ENCODE peak calls at places on chromosome X, in four cellular contexts. V, F, U and P are unnamed samples.

GRCh38 chrX:53441531-53442321 is 7.6 kb upstream of the HSD17B10 start:
- DNase-seq in U (peak), V (peak), F (peak), P (peak)

GRCh38 chrX:150032742-150033141 is 94.5 kb upstream of the EOLA2 start:
- DNase-seq in U (no peak), V (peak), F (no peak), P (peak)

GRCh38 chrX:50111762-50112161 is 89.0 kb downstream of the AKAP4 start:
- DNase-seq in U (peak), V (no peak), F (peak), P (peak)

GRCh38 chrX:283115-283845 is 2.1 kb downstream of the PLCXD1 start:
- DNase-seq in V (peak), U (peak), F (peak), P (peak)

GRCh38 chrX:134580947-134581346 is 77.3 kb downstream of the PLAC1 start:
- DNase-seq in F (no peak), U (no peak), V (no peak), P (no peak)

GRCh38 chrX:72349190-72349589 is 43.5 kb upstream of the CITED1 start:
- DNase-seq in V (no peak), U (no peak), F (no peak), P (no peak)

GRCh38 chrX:84362184-84362838 is 139.9 kb downstream of the HDX start:
- DNase-seq in F (no peak), U (no peak), V (peak), P (no peak)

GRCh38 chrX:123083924-123084323 is 100.2 kb upstream of the GRIA3 start:
- DNase-seq in F (no peak), U (no peak), V (no peak), P (no peak)

GRCh38 chrX:153334654-153335295 is 822 bp downstream of the ZNF275 start:
- DNase-seq in F (no peak), U (no peak), V (no peak), P (no peak)

GRCh38 chrX:10395179-10395578 is 225.2 kb downstream of the MID1 start:
- DNase-seq in V (no peak), F (no peak), U (no peak), P (no peak)

GRCh38 chrX:15989716-15990115 is 133.6 kb upstream of the GRPR start:
- DNase-seq in V (no peak), F (no peak), U (no peak), P (no peak)

GRCh38 chrX:96204928-96205327 is 479.7 kb upstream of the DIAPH2 start:
- DNase-seq in U (no peak), V (peak), F (no peak), P (no peak)

GRCh38 chrX:39409246-39409917 is 608.1 kb downstream of the MID1IP1 start:
- DNase-seq in U (no peak), V (no peak), F (no peak), P (no peak)

GRCh38 chrX:130330146-130330545 is 9.6 kb upstream of the SLC25A14 start:
- DNase-seq in V (no peak), F (no peak), U (no peak), P (no peak)

GRCh38 chrX:148961990-148962389 is 461.6 kb downstream of the AFF2 start:
- DNase-seq in V (no peak), F (no peak), U (no peak), P (no peak)

GRCh38 chrX:111039606-111040005 is 56.4 kb upstream of the PAK3 start:
- DNase-seq in U (no peak), F (no peak), V (no peak), P (no peak)

GRCh38 chrX:7889680-7890079 is 37.5 kb downstream of the PNPLA4 start:
- DNase-seq in U (no peak), F (no peak), V (no peak), P (no peak)

GRCh38 chrX:150477364-150477763 is 91.1 kb upstream of the MTM1 start:
- DNase-seq in V (no peak), U (no peak), F (no peak), P (no peak)

GRCh38 chrX:31593353-31593752 is 521.5 kb upstream of the FTHL17 start:
- DNase-seq in F (no peak), V (no peak), U (no peak), P (no peak)

GRCh38 chrX:101564651-101565050 is 14.3 kb downstream of the ARMCX1 start:
- DNase-seq in U (no peak), F (no peak), V (no peak), P (no peak)

GRCh38 chrX:103461156-103461555 is 58.1 kb downstream of the RAB40A start:
- DNase-seq in F (no peak), V (no peak), U (no peak), P (no peak)

GRCh38 chrX:103356023-103356798 is at the start of gene TCEAL9:
- DNase-seq in V (peak), F (peak), U (peak), P (peak)

GRCh38 chrX:150357790-150358189 is 5.3 kb upstream of the MAMLD1 start:
- DNase-seq in U (no peak), F (no peak), V (no peak), P (no peak)

GRCh38 chrX:32749075-32749474 is 462.3 kb downstream of the DMD start:
- DNase-seq in V (no peak), F (no peak), U (no peak), P (no peak)

GRCh38 chrX:49053223-49054072 is 5.4 kb upstream of the CCDC120 start:
- DNase-seq in V (peak), U (peak), F (peak), P (peak)

GRCh38 chrX:136684120-136684519 is 36.2 kb downstream of the CD40LG start:
- DNase-seq in V (no peak), F (no peak), U (no peak), P (no peak)

GRCh38 chrX:136691028-136691809 is 43.3 kb downstream of the CD40LG start:
- DNase-seq in U (no peak), V (no peak), F (no peak), P (peak)

GRCh38 chrX:136689441-136689840 is 41.5 kb downstream of the CD40LG start:
- DNase-seq in F (no peak), U (no peak), V (no peak), P (peak)

GRCh38 chrX:136692271-136692670 is 44.3 kb downstream of the CD40LG start:
- DNase-seq in F (no peak), U (no peak), V (no peak), P (no peak)

DNA sequence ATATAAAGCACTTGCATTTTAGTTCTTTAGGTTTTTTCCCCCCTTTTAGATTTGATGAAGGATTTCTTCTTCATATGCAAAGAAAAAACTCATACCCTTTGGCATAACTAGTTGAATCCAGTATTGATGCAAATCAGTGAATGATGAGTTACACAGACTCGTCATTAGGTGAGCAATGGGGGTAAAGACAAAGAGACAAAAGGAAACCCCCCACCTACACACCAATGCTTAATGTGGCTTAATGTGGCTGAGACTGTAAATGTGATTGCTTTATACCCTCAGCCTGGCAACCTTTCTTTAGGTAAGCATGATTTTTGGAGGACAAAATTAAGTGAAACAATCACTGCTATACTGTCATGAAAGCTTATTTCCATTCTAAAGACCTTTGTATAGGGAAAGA is 39.5 kb downstream of the CD40LG start:
- DNase-seq in F (no peak), U (no peak), V (no peak), P (no peak)
- H3K4me3 ChIP-seq in F (no peak), U (no peak), V (no peak), P (no peak)

GRCh38 chrX:120036704-120037103 is 40.8 kb downstream of the RHOXF2B start:
- DNase-seq in F (no peak), V (no peak), U (no peak), P (no peak)
- H3K4me3 ChIP-seq in F (no peak), V (no peak), U (no peak), P (no peak)

DNA sequence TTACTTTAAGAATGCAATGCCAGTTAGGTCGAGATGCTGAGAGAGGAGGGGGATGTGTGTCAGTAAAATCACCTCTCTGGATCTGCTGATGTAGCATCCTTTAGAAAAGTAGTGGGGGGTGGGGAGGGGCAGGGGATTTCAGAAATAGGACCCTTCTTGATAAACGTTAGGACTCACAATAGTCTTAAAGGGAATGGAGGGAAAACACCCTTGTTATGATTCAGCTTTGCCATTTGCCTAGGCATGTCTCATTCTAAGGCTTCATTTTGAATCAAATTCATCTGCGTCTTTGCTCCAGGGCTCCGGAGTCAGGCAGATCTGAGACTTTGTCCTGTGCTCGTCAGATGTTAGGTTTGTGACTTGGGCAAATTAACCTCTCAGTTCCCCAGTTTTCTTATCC is 879 bp downstream of the SH2D1A start:
- DNase-seq in V (no peak), U (no peak), F (no peak), P (no peak)
- H3K4me3 ChIP-seq in V (no peak), U (no peak), F (peak), P (no peak)

GRCh38 chrX:115233497-115234219 is at the start of gene LRCH2:
- DNase-seq in F (peak), U (peak), V (peak), P (no peak)

GRCh38 chrX:115229337-115229991 is 4.4 kb downstream of the LRCH2 start:
- DNase-seq in V (peak), F (no peak), U (no peak), P (no peak)

GRCh38 chrX:115234220-115234557 is 293 bp upstream of the LRCH2 start:
- DNase-seq in F (no peak), U (no peak), V (no peak), P (no peak)

DNA sequence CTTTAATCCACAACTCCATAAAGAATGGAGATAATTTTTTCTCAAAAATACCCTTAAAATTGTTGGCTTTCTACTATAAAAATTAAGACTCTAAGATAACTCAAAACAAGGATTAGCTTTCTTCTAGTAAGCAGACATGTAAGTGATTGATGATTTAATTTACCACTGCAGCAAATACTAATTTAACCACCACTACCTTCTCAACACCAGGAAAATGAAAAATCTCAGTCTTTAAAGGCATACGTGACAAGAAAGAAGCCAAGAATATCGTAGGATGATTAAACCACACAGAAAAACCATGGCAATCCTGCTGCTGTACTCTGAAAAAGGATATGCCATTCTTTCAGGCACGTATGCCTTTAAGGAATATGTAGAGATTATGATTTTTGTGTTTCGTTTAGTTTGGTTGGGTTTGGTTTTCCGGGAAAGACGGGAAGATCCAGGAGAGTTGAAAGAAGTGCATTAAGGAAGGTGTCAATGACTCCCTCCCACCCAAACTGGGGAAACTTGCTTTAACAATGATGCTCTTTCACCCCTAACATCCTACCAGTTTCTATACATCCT is 881 bp downstream of the LRCH2 start:
- DNase-seq in F (no peak), V (no peak), U (no peak), P (no peak)
- H3K4me3 ChIP-seq in F (peak), V (peak), U (peak), P (peak)

GRCh38 chrX:1659664-1660461 is 45.0 kb downstream of the ASMT start:
- DNase-seq in U (no peak), F (no peak), V (no peak), P (no peak)

GRCh38 chrX:1658083-1658463 is 43.2 kb downstream of the ASMT start:
- DNase-seq in V (no peak), F (no peak), U (no peak), P (no peak)

GRCh38 chrX:1661048-1661921 is 46.4 kb downstream of the ASMT start:
- DNase-seq in F (peak), U (no peak), V (no peak), P (peak)

GRCh38 chrX:1657367-1658082 is 42.7 kb downstream of the ASMT start:
- DNase-seq in U (no peak), F (no peak), V (no peak), P (peak)

GRCh38 chrX:1661922-1662221 is 47.0 kb downstream of the ASMT start:
- DNase-seq in U (no peak), F (no peak), V (no peak), P (no peak)
- H3K4me3 ChIP-seq in U (no peak), F (peak), V (no peak), P (peak)

GRCh38 chrX:140475025-140475424 is 29.8 kb downstream of the SOX3 start:
- DNase-seq in F (no peak), U (no peak), V (no peak), P (no peak)
- H3K4me3 ChIP-seq in F (no peak), U (no peak), V (no peak), P (no peak)

GRCh38 chrX:8987672-8988250 is 46.2 kb downstream of the FAM9B start:
- DNase-seq in U (no peak), V (peak), F (no peak), P (no peak)

GRCh38 chrX:8984231-8984630 is 49.7 kb downstream of the FAM9B start:
- DNase-seq in V (no peak), F (no peak), U (no peak), P (no peak)

GRCh38 chrX:8988456-8988855 is 45.5 kb downstream of the FAM9B start:
- DNase-seq in U (peak), F (peak), V (peak), P (peak)
- H3K4me3 ChIP-seq in U (no peak), F (no peak), V (no peak), P (no peak)

GRCh38 chrX:119757979-119758681 is at the start of gene SOWAHD:
- DNase-seq in F (peak), V (peak), U (peak), P (peak)
- H3K4me3 ChIP-seq in F (peak), V (peak), U (peak), P (peak)

DNA sequence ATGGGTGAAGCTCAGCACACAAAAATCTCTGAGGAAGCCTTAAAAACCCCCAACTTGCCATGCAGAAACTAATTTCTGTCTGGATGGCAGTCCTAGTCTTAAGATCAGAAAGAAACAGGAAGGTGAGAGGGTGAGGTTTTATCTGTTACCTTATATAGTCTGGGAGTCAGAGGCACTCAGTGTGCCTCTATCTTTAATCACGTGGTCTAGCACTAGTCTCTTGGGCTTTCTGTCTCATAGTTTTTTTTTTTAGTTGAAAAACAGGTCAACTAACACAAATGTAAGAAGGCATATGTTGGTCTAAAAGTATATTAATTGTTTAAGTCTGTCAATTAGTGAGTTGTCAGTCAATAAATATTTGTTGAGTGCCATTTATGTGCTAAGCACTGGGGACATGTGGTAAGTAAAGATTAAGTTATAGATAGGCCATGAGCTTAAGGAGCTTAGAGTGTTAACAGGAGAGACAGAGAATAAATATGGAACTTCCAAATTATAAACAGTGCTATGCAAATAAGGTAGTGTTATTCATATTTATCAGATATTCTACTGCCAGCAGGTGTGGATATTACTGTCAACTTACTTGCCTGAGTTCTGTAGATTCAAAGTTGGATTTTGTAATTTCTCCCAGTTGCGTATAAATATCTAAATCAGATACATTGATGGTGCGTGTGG is 6.9 kb downstream of the CYBB start:
- DNase-seq in V (no peak), F (no peak), U (no peak), P (peak)
- H3K4me3 ChIP-seq in V (no peak), F (no peak), U (no peak), P (no peak)